ENCODE peak calls at places on chromosomes 1 and 21, in five cellular contexts. One of them, this sample, is unnamed.

GRCh38 chr21:45138199-45139002 is 64.0 kb downstream of the ADARB1 start:
- DNase-seq in GM12865: peak
- DNase-seq in CD8-positive, alpha-beta T cell: peak
- DNase-seq in neuronal stem cell: peak
- DNase-seq in astrocyte of the spinal cord: peak
- DNase-seq in this sample: peak

GRCh38 chr1:156833598-156833997 is 16.9 kb upstream of the SH2D2A start:
- DNase-seq in GM12865: peak
- DNase-seq in astrocyte of the spinal cord: no peak
- DNase-seq in neuronal stem cell: no peak
- DNase-seq in CD8-positive, alpha-beta T cell: no peak
- DNase-seq in this sample: peak

GRCh38 chr1:9459784-9460407 is 79.4 kb upstream of the SLC25A33 start:
- DNase-seq in CD8-positive, alpha-beta T cell: no peak
- DNase-seq in neuronal stem cell: no peak
- DNase-seq in GM12865: no peak
- DNase-seq in astrocyte of the spinal cord: no peak
- DNase-seq in this sample: no peak

GRCh38 chr1:47881505-47882442 is 115.4 kb downstream of the TRABD2B start:
- DNase-seq in GM12865: no peak
- DNase-seq in astrocyte of the spinal cord: peak
- DNase-seq in neuronal stem cell: no peak
- DNase-seq in CD8-positive, alpha-beta T cell: no peak
- DNase-seq in this sample: no peak

GRCh38 chr1:88063605-88064004 is 620.5 kb upstream of the PKN2 start:
- DNase-seq in GM12865: no peak
- DNase-seq in neuronal stem cell: no peak
- DNase-seq in astrocyte of the spinal cord: peak
- DNase-seq in CD8-positive, alpha-beta T cell: no peak
- DNase-seq in this sample: no peak

GRCh38 chr1:30446100-30446499 is 277.3 kb downstream of the MATN1 start:
- DNase-seq in GM12865: no peak
- DNase-seq in CD8-positive, alpha-beta T cell: no peak
- DNase-seq in astrocyte of the spinal cord: no peak
- DNase-seq in neuronal stem cell: no peak
- DNase-seq in this sample: no peak

GRCh38 chr1:92623187-92623778 is 136.6 kb upstream of the GFI1 start:
- DNase-seq in CD8-positive, alpha-beta T cell: no peak
- DNase-seq in astrocyte of the spinal cord: peak
- DNase-seq in GM12865: peak
- DNase-seq in neuronal stem cell: no peak
- DNase-seq in this sample: peak

GRCh38 chr1:215819114-215819513 is 252.0 kb downstream of the KCTD3 start:
- DNase-seq in GM12865: no peak
- DNase-seq in CD8-positive, alpha-beta T cell: no peak
- DNase-seq in neuronal stem cell: no peak
- DNase-seq in astrocyte of the spinal cord: no peak
- DNase-seq in this sample: no peak

GRCh38 chr1:174996474-174996873 is 3.3 kb upstream of the CACYBP start:
- DNase-seq in GM12865: no peak
- DNase-seq in astrocyte of the spinal cord: peak
- DNase-seq in neuronal stem cell: no peak
- DNase-seq in CD8-positive, alpha-beta T cell: no peak
- DNase-seq in this sample: no peak

GRCh38 chr1:110433803-110434202 is 17.1 kb upstream of the PROK1 start:
- DNase-seq in neuronal stem cell: peak
- DNase-seq in astrocyte of the spinal cord: peak
- DNase-seq in CD8-positive, alpha-beta T cell: no peak
- DNase-seq in GM12865: peak
- DNase-seq in this sample: no peak

GRCh38 chr1:184418955-184419733 is 32.3 kb downstream of the C1orf21 start:
- DNase-seq in neuronal stem cell: no peak
- DNase-seq in CD8-positive, alpha-beta T cell: no peak
- DNase-seq in astrocyte of the spinal cord: peak
- DNase-seq in GM12865: no peak
- DNase-seq in this sample: no peak

GRCh38 chr1:47478090-47478489 is 40.2 kb downstream of the FOXD2 start:
- DNase-seq in GM12865: no peak
- DNase-seq in astrocyte of the spinal cord: no peak
- DNase-seq in CD8-positive, alpha-beta T cell: no peak
- DNase-seq in neuronal stem cell: no peak
- DNase-seq in this sample: no peak

GRCh38 chr1:1004420-1004779 is 4.5 kb upstream of the HES4 start:
- DNase-seq in neuronal stem cell: no peak
- DNase-seq in CD8-positive, alpha-beta T cell: no peak
- DNase-seq in astrocyte of the spinal cord: no peak
- DNase-seq in GM12865: no peak
- DNase-seq in this sample: no peak

GRCh38 chr1:3024588-3024987 is 3.3 kb downstream of the ACTRT2 start:
- DNase-seq in GM12865: no peak
- DNase-seq in astrocyte of the spinal cord: no peak
- DNase-seq in neuronal stem cell: no peak
- DNase-seq in CD8-positive, alpha-beta T cell: no peak
- DNase-seq in this sample: no peak

GRCh38 chr1:234927968-234928635 is 200.5 kb downstream of the TOMM20 start:
- DNase-seq in CD8-positive, alpha-beta T cell: no peak
- DNase-seq in astrocyte of the spinal cord: no peak
- DNase-seq in GM12865: no peak
- DNase-seq in neuronal stem cell: no peak
- DNase-seq in this sample: peak

GRCh38 chr1:168333562-168334256 is 53.0 kb downstream of the TBX19 start:
- DNase-seq in astrocyte of the spinal cord: no peak
- DNase-seq in neuronal stem cell: no peak
- DNase-seq in CD8-positive, alpha-beta T cell: no peak
- DNase-seq in GM12865: no peak
- DNase-seq in this sample: no peak

GRCh38 chr1:244556263-244556662 is 95.2 kb downstream of the CATSPERE start:
- DNase-seq in astrocyte of the spinal cord: no peak
- DNase-seq in GM12865: no peak
- DNase-seq in neuronal stem cell: no peak
- DNase-seq in CD8-positive, alpha-beta T cell: no peak
- DNase-seq in this sample: no peak

GRCh38 chr1:212284332-212284743 is 872 bp upstream of the PPP2R5A start:
- DNase-seq in astrocyte of the spinal cord: peak
- DNase-seq in CD8-positive, alpha-beta T cell: no peak
- DNase-seq in neuronal stem cell: no peak
- DNase-seq in GM12865: no peak
- DNase-seq in this sample: no peak

GRCh38 chr21:39523930-39524329 is 72.2 kb downstream of the SH3BGR start:
- DNase-seq in astrocyte of the spinal cord: no peak
- DNase-seq in GM12865: no peak
- DNase-seq in CD8-positive, alpha-beta T cell: no peak
- DNase-seq in neuronal stem cell: no peak
- DNase-seq in this sample: no peak

GRCh38 chr1:2837316-2837715 is 35.8 kb upstream of the TTC34 start:
- DNase-seq in GM12865: no peak
- DNase-seq in astrocyte of the spinal cord: no peak
- DNase-seq in neuronal stem cell: no peak
- DNase-seq in CD8-positive, alpha-beta T cell: no peak
- DNase-seq in this sample: no peak

GRCh38 chr1:247288341-247288740 is 32.5 kb downstream of the VN1R5 start:
- DNase-seq in GM12865: no peak
- DNase-seq in neuronal stem cell: no peak
- DNase-seq in CD8-positive, alpha-beta T cell: no peak
- DNase-seq in astrocyte of the spinal cord: no peak
- DNase-seq in this sample: no peak

GRCh38 chr1:20589331-20590312 is 725 bp downstream of the CDA start:
- DNase-seq in CD8-positive, alpha-beta T cell: no peak
- DNase-seq in neuronal stem cell: no peak
- DNase-seq in astrocyte of the spinal cord: peak
- DNase-seq in GM12865: no peak
- DNase-seq in this sample: no peak

GRCh38 chr1:232386721-232387510 is 243.0 kb downstream of the SIPA1L2 start:
- DNase-seq in CD8-positive, alpha-beta T cell: no peak
- DNase-seq in neuronal stem cell: no peak
- DNase-seq in GM12865: no peak
- DNase-seq in astrocyte of the spinal cord: no peak
- DNase-seq in this sample: peak

GRCh38 chr21:31473685-31474345 is 129.8 kb upstream of the TIAM1 start:
- DNase-seq in GM12865: no peak
- DNase-seq in CD8-positive, alpha-beta T cell: no peak
- DNase-seq in neuronal stem cell: no peak
- DNase-seq in astrocyte of the spinal cord: peak
- DNase-seq in this sample: no peak

GRCh38 chr21:45902292-45902995 is 79.1 kb upstream of the COL6A1 start:
- DNase-seq in CD8-positive, alpha-beta T cell: no peak
- DNase-seq in neuronal stem cell: no peak
- DNase-seq in astrocyte of the spinal cord: no peak
- DNase-seq in GM12865: no peak
- DNase-seq in this sample: no peak

GRCh38 chr1:3001471-3002348 is 19.6 kb upstream of the ACTRT2 start:
- DNase-seq in CD8-positive, alpha-beta T cell: no peak
- DNase-seq in GM12865: no peak
- DNase-seq in astrocyte of the spinal cord: no peak
- DNase-seq in neuronal stem cell: no peak
- DNase-seq in this sample: no peak

GRCh38 chr1:201419737-201420607 is 1.6 kb downstream of the TNNI1 start:
- DNase-seq in astrocyte of the spinal cord: no peak
- DNase-seq in CD8-positive, alpha-beta T cell: no peak
- DNase-seq in GM12865: peak
- DNase-seq in neuronal stem cell: no peak
- DNase-seq in this sample: no peak

DNA sequence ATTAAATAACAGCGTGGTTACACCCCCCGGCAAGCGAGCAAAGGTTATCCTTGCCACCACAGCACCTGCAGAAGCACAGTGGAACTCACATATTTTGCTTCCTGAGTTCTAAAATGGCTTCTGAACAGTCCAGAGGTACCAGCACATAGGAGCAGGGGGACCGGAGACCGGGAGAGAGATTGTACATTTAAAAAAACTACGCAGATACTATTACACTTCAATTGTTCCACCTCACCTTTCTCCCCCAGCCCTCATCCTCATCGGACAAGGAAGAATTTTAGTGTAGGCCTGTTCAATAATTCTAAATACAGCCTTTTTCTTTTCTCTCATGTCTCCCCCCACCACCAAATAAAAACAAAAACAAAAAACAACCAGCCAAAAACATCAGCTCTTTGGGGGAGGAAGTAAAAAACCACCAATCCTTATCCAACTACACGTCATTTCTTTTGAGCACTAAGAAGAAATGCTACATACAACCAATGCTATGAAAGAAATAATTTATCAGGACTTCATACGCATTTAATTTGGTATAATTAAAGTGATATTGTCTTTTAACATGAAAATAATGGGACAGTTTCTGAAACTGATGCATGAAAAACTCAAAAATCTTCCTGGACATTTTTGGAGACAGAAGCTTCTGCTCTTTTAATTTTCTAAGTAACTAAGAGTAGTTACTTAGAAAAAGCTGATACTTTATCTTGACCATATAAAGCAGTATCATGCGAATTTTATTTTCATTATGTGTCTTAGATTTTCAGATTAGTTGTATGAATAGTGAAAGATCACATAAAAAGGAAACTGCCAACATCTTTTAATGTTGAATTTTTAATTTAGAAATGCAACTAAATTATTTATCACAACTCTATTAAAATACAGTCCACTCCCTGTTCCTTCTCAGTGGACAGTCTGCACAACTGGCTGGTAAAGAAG is 9.1 kb downstream of the CDKN2C start:
- DNase-seq in CD8-positive, alpha-beta T cell: no peak
- DNase-seq in neuronal stem cell: no peak
- DNase-seq in GM12865: peak
- DNase-seq in astrocyte of the spinal cord: no peak
- DNase-seq in this sample: peak
- H3K4me3 ChIP-seq in CD8-positive, alpha-beta T cell: peak
- H3K4me3 ChIP-seq in neuronal stem cell: no peak
- H3K4me3 ChIP-seq in GM12865: peak
- H3K4me3 ChIP-seq in astrocyte of the spinal cord: peak
- H3K4me3 ChIP-seq in this sample: peak

GRCh38 chr1:113934006-113934405 is 4.9 kb downstream of the HIPK1 start:
- DNase-seq in GM12865: no peak
- DNase-seq in CD8-positive, alpha-beta T cell: no peak
- DNase-seq in neuronal stem cell: no peak
- DNase-seq in astrocyte of the spinal cord: no peak
- DNase-seq in this sample: no peak
- H3K4me3 ChIP-seq in GM12865: no peak
- H3K4me3 ChIP-seq in CD8-positive, alpha-beta T cell: no peak
- H3K4me3 ChIP-seq in neuronal stem cell: no peak
- H3K4me3 ChIP-seq in astrocyte of the spinal cord: no peak
- H3K4me3 ChIP-seq in this sample: no peak

DNA sequence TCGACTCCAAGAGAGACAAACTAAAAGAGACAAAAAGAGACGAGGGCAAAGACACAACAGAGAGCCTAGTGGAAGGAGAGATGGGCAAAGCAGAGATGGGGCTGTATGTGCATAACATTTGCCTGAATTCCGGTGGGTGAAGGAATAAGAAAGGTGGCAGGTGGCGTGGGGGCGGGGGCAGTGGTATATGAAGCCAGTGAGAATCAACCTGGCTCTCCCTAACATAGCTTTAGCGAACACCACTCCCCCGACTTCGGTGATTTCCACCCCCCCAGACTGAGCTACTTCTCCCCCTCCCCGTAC is 1.1 kb downstream of the INKA2 start:
- DNase-seq in CD8-positive, alpha-beta T cell: no peak
- DNase-seq in neuronal stem cell: no peak
- DNase-seq in GM12865: no peak
- DNase-seq in astrocyte of the spinal cord: no peak
- DNase-seq in this sample: no peak
- H3K4me3 ChIP-seq in CD8-positive, alpha-beta T cell: peak
- H3K4me3 ChIP-seq in neuronal stem cell: peak
- H3K4me3 ChIP-seq in GM12865: peak
- H3K4me3 ChIP-seq in astrocyte of the spinal cord: peak
- H3K4me3 ChIP-seq in this sample: peak

DNA sequence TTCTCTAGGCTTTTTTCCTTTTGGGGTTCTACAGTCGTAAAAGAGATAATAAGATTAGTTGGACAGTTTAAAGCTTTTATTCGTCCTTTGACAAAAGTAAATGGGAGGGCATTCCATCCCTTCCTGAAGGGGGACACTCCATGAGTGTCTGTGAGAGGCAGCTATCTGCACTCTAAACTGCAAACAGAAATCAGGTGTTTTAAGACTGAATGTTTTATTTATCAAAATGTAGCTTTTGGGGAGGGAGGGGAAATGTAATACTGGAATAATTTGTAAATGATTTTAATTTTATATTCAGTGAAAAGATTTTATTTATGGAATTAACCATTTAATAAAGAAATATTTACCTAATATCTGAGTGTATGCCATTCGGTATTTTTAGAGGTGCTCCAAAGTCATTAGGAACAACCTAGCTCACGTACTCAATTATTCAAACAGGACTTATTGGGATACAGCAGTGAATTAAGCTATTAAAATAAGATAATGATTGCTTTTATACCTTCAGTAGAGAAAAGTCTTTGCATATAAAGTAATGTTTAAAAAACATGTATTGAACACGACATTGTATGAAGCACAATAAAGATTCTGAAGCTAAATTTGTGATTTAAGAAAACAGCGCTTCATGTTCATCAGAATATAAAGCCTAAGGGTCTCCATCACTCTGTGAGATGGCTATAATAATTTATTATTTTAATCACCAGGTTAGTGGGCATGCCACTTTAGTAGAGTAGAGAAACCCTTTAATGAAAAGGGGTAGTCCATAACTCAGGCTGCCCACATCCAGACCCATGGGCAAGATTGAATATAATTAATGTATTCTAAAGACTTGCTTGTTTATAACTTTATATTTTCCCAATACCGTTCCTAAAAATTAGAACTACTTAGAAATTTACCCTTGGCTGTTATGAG is 3.0 kb downstream of the CCN1 start:
- DNase-seq in astrocyte of the spinal cord: no peak
- DNase-seq in neuronal stem cell: no peak
- DNase-seq in GM12865: no peak
- DNase-seq in CD8-positive, alpha-beta T cell: no peak
- DNase-seq in this sample: no peak
- H3K4me3 ChIP-seq in astrocyte of the spinal cord: peak
- H3K4me3 ChIP-seq in neuronal stem cell: no peak
- H3K4me3 ChIP-seq in GM12865: no peak
- H3K4me3 ChIP-seq in CD8-positive, alpha-beta T cell: no peak
- H3K4me3 ChIP-seq in this sample: no peak

This sample was measured in Jurkat, Clone E6-1.